ENCODE peak calls at places on chromosomes 7 and 10, in ten cellular contexts. I is left cardiac atrium; J is NCI-H748 treated with DMSO at 0.1 percent for 48 hours; P is CD4-positive, CD25-positive, alpha-beta regulatory T cell; B is GF-D8; W is T1000; Y is posterior cingulate gyrus; X is left colon; D is MM.1S; G is ACHN. Q is an unnamed sample.

GRCh38 chr7:149478754-149479153 is 17.9 kb upstream of the ZNF777 start:
- DNase-seq in G (no peak), I (no peak), J (no peak), B (no peak), W (no peak), P (no peak), X (no peak), D (no peak), Y (no peak), Q (no peak)

GRCh38 chr7:104124469-104124868 is 83.3 kb downstream of the ORC5 start:
- DNase-seq in I (no peak), J (no peak), D (no peak), P (no peak), G (no peak), X (no peak), Y (no peak), B (no peak), W (no peak), Q (no peak)

GRCh38 chr7:24756989-24757798 is at the start of gene GSDME:
- DNase-seq in D (peak; percentile 62), J (peak; percentile 12), X (peak; percentile 48), W (peak; percentile 73), I (peak; percentile 73), P (peak; percentile 32), G (peak; percentile 88), B (no peak), Y (peak; percentile 94), Q (peak; percentile 45)

GRCh38 chr10:2925631-2926030 is 141.7 kb upstream of the PFKP start:
- DNase-seq in G (no peak), Y (peak; percentile 89), J (no peak), P (peak; percentile 17), B (peak; percentile 52), I (peak; percentile 81), W (no peak), X (peak; percentile 49), D (no peak), Q (no peak)

GRCh38 chr7:141572175-141572574 is 21.0 kb downstream of the AGK start:
- DNase-seq in D (no peak), W (no peak), P (no peak), I (no peak), G (no peak), X (no peak), B (no peak), J (no peak), Y (no peak), Q (no peak)

GRCh38 chr7:4786015-4786414 is 10.6 kb downstream of the AP5Z1 start:
- DNase-seq in P (no peak), W (no peak), B (no peak), X (no peak), I (no peak), J (no peak), Y (no peak), G (no peak), D (no peak), Q (no peak)

GRCh38 chr10:112754001-112754411 is 196.0 kb upstream of the TCF7L2 start:
- DNase-seq in P (no peak), Y (no peak), I (no peak), D (no peak), B (peak; percentile 57), J (no peak), G (no peak), X (no peak), W (no peak), Q (no peak)

GRCh38 chr7:144650439-144650838 is 185.4 kb downstream of the TPK1 start:
- DNase-seq in P (no peak), Y (peak; percentile 79), W (no peak), I (no peak), X (no peak), B (no peak), J (no peak), D (no peak), G (no peak), Q (no peak)

GRCh38 chr7:80002865-80003264 is 131.8 kb upstream of the GNAI1 start:
- DNase-seq in B (no peak), W (no peak), J (no peak), X (no peak), G (no peak), P (no peak), Y (no peak), D (no peak), I (no peak), Q (no peak)

GRCh38 chr7:132577206-132578049 is 1.2 kb upstream of the PLXNA4 start:
- DNase-seq in I (peak; percentile 83), Y (peak; percentile 96), X (peak; percentile 40), D (no peak), G (peak; percentile 55), B (no peak), P (no peak), W (no peak), J (peak; percentile 18), Q (no peak)

GRCh38 chr7:22185559-22185958 is 171.4 kb downstream of the RAPGEF5 start:
- DNase-seq in P (no peak), D (no peak), J (no peak), Y (no peak), G (no peak), B (no peak), I (no peak), X (no peak), W (no peak), Q (no peak)

GRCh38 chr7:108097703-108098102 is 32.5 kb downstream of the LAMB4 start:
- DNase-seq in I (no peak), X (no peak), B (no peak), W (no peak), G (peak; percentile 68), Y (no peak), D (no peak), J (no peak), P (no peak), Q (no peak)

GRCh38 chr7:123865517-123866117 is 20.6 kb downstream of the HYAL4 start:
- DNase-seq in G (peak; percentile 72), P (peak; percentile 73), Y (peak; percentile 55), B (no peak), W (peak; percentile 2), I (no peak), X (peak; percentile 47), J (peak; percentile 37), D (peak; percentile 79), Q (peak; percentile 23)

GRCh38 chr7:46218461-46219202 is 297.6 kb upstream of the IGFBP3 start:
- DNase-seq in G (no peak), X (no peak), D (no peak), P (no peak), J (no peak), Y (no peak), I (no peak), B (no peak), W (no peak), Q (no peak)

GRCh38 chr7:69430502-69431145 is 167.7 kb upstream of the AUTS2 start:
- DNase-seq in P (no peak), B (peak; percentile 19), I (peak; percentile 46), Y (peak; percentile 78), J (no peak), D (no peak), G (no peak), X (peak; percentile 30), W (no peak), Q (peak; percentile 3)

GRCh38 chr7:99928994-99929729 is at the start of gene GJC3:
- DNase-seq in J (peak; percentile 52), D (peak; percentile 37), I (peak; percentile 74), W (no peak), P (peak; percentile 77), B (peak; percentile 40), Y (peak; percentile 93), X (peak; percentile 48), G (peak; percentile 80), Q (no peak)